ENCODE peak calls at places on chromosomes 7 and 10, in seven cellular contexts. One of them, this sample, is unnamed.

GRCh38 chr7:7157887-7158271 is 24.5 kb upstream of the C1GALT1 start:
- DNase-seq in glutamatergic neuron: no peak
- DNase-seq in chondrocyte: no peak
- DNase-seq in lung: no peak
- DNase-seq in esophagus squamous epithelium: no peak
- DNase-seq in GM13976: no peak
- DNase-seq in cardiac muscle cell: peak
- DNase-seq in this sample: no peak

GRCh38 chr10:78991187-78991586 is 77.6 kb upstream of the ZMIZ1 start:
- DNase-seq in GM13976: no peak
- DNase-seq in chondrocyte: no peak
- DNase-seq in glutamatergic neuron: no peak
- DNase-seq in lung: no peak
- DNase-seq in cardiac muscle cell: no peak
- DNase-seq in esophagus squamous epithelium: no peak
- DNase-seq in this sample: no peak

GRCh38 chr7:144057954-144058353 is 9.2 kb downstream of the OR2A5 start:
- DNase-seq in cardiac muscle cell: peak
- DNase-seq in lung: no peak
- DNase-seq in chondrocyte: no peak
- DNase-seq in esophagus squamous epithelium: no peak
- DNase-seq in glutamatergic neuron: no peak
- DNase-seq in GM13976: no peak
- DNase-seq in this sample: no peak

GRCh38 chr10:53690556-53691240 is 918.1 kb upstream of the MBL2 start:
- DNase-seq in esophagus squamous epithelium: no peak
- DNase-seq in chondrocyte: no peak
- DNase-seq in lung: no peak
- DNase-seq in glutamatergic neuron: no peak
- DNase-seq in GM13976: no peak
- DNase-seq in cardiac muscle cell: no peak
- DNase-seq in this sample: no peak

GRCh38 chr7:128904381-128905197 is 5.9 kb downstream of the KCP start:
- DNase-seq in chondrocyte: no peak
- DNase-seq in esophagus squamous epithelium: no peak
- DNase-seq in cardiac muscle cell: peak
- DNase-seq in glutamatergic neuron: no peak
- DNase-seq in lung: no peak
- DNase-seq in GM13976: peak
- DNase-seq in this sample: peak

GRCh38 chr10:129756912-129757861 is 206.9 kb downstream of the EBF3 start:
- DNase-seq in esophagus squamous epithelium: no peak
- DNase-seq in cardiac muscle cell: peak
- DNase-seq in lung: peak
- DNase-seq in chondrocyte: no peak
- DNase-seq in GM13976: no peak
- DNase-seq in glutamatergic neuron: peak
- DNase-seq in this sample: no peak

GRCh38 chr7:148878317-148878716 is 5.8 kb downstream of the EZH2 start:
- DNase-seq in esophagus squamous epithelium: no peak
- DNase-seq in cardiac muscle cell: no peak
- DNase-seq in GM13976: no peak
- DNase-seq in chondrocyte: no peak
- DNase-seq in glutamatergic neuron: no peak
- DNase-seq in lung: no peak
- DNase-seq in this sample: no peak

GRCh38 chr10:88281592-88282268 is 301.4 kb downstream of the RNLS start:
- DNase-seq in esophagus squamous epithelium: no peak
- DNase-seq in GM13976: no peak
- DNase-seq in lung: no peak
- DNase-seq in glutamatergic neuron: no peak
- DNase-seq in cardiac muscle cell: peak
- DNase-seq in chondrocyte: no peak
- DNase-seq in this sample: no peak

GRCh38 chr10:22340362-22341189 is 4.7 kb upstream of the SPAG6 start:
- DNase-seq in chondrocyte: no peak
- DNase-seq in cardiac muscle cell: peak
- DNase-seq in glutamatergic neuron: peak
- DNase-seq in GM13976: peak
- DNase-seq in esophagus squamous epithelium: no peak
- DNase-seq in lung: peak
- DNase-seq in this sample: no peak

GRCh38 chr7:101077303-101078086 is 7.8 kb upstream of the TRIM56 start:
- DNase-seq in chondrocyte: no peak
- DNase-seq in glutamatergic neuron: peak
- DNase-seq in GM13976: peak
- DNase-seq in cardiac muscle cell: peak
- DNase-seq in lung: peak
- DNase-seq in esophagus squamous epithelium: no peak
- DNase-seq in this sample: no peak

GRCh38 chr10:95569368-95569767 is 8.2 kb upstream of the SORBS1 start:
- DNase-seq in glutamatergic neuron: no peak
- DNase-seq in lung: no peak
- DNase-seq in GM13976: no peak
- DNase-seq in chondrocyte: no peak
- DNase-seq in cardiac muscle cell: peak
- DNase-seq in esophagus squamous epithelium: no peak
- DNase-seq in this sample: no peak

GRCh38 chr10:13268841-13269240 is 31.0 kb downstream of the PHYH start:
- DNase-seq in esophagus squamous epithelium: no peak
- DNase-seq in glutamatergic neuron: no peak
- DNase-seq in chondrocyte: no peak
- DNase-seq in cardiac muscle cell: peak
- DNase-seq in GM13976: no peak
- DNase-seq in lung: no peak
- DNase-seq in this sample: no peak

GRCh38 chr10:61937631-61938284 is 36.3 kb downstream of the ARID5B start:
- DNase-seq in chondrocyte: no peak
- DNase-seq in esophagus squamous epithelium: no peak
- DNase-seq in GM13976: peak
- DNase-seq in lung: no peak
- DNase-seq in glutamatergic neuron: no peak
- DNase-seq in cardiac muscle cell: peak
- DNase-seq in this sample: no peak

GRCh38 chr7:142690554-142691182 is 58.6 kb upstream of the PRSS1 start:
- DNase-seq in lung: no peak
- DNase-seq in chondrocyte: no peak
- DNase-seq in GM13976: no peak
- DNase-seq in glutamatergic neuron: no peak
- DNase-seq in esophagus squamous epithelium: no peak
- DNase-seq in cardiac muscle cell: no peak
- DNase-seq in this sample: no peak

GRCh38 chr7:5693529-5693928 is 87.9 kb downstream of the RNF216 start:
- DNase-seq in esophagus squamous epithelium: no peak
- DNase-seq in cardiac muscle cell: peak
- DNase-seq in GM13976: peak
- DNase-seq in glutamatergic neuron: no peak
- DNase-seq in lung: no peak
- DNase-seq in chondrocyte: no peak
- DNase-seq in this sample: peak

GRCh38 chr7:112495820-112496462 is 15.2 kb downstream of the LSMEM1 start:
- DNase-seq in glutamatergic neuron: no peak
- DNase-seq in cardiac muscle cell: peak
- DNase-seq in lung: no peak
- DNase-seq in chondrocyte: no peak
- DNase-seq in GM13976: no peak
- DNase-seq in esophagus squamous epithelium: no peak
- DNase-seq in this sample: no peak

GRCh38 chr7:149257146-149257545 is 4.8 kb upstream of the ZNF783 start:
- DNase-seq in glutamatergic neuron: no peak
- DNase-seq in cardiac muscle cell: no peak
- DNase-seq in esophagus squamous epithelium: no peak
- DNase-seq in lung: no peak
- DNase-seq in GM13976: no peak
- DNase-seq in chondrocyte: no peak
- DNase-seq in this sample: no peak

GRCh38 chr10:69242037-69242843 is 22.1 kb downstream of the HKDC1 start:
- DNase-seq in GM13976: no peak
- DNase-seq in glutamatergic neuron: no peak
- DNase-seq in lung: no peak
- DNase-seq in chondrocyte: no peak
- DNase-seq in cardiac muscle cell: peak
- DNase-seq in esophagus squamous epithelium: no peak
- DNase-seq in this sample: no peak

GRCh38 chr7:142133740-142134148 is 22.2 kb downstream of the MGAM2 start:
- DNase-seq in lung: no peak
- DNase-seq in glutamatergic neuron: no peak
- DNase-seq in GM13976: no peak
- DNase-seq in esophagus squamous epithelium: no peak
- DNase-seq in cardiac muscle cell: no peak
- DNase-seq in chondrocyte: no peak
- DNase-seq in this sample: no peak

GRCh38 chr7:493661-494251 is 25.9 kb downstream of the PDGFA start:
- DNase-seq in cardiac muscle cell: no peak
- DNase-seq in lung: no peak
- DNase-seq in GM13976: no peak
- DNase-seq in glutamatergic neuron: peak
- DNase-seq in chondrocyte: peak
- DNase-seq in esophagus squamous epithelium: no peak
- DNase-seq in this sample: no peak

GRCh38 chr7:81603-82342 is 110.6 kb upstream of the FAM20C start:
- DNase-seq in chondrocyte: no peak
- DNase-seq in cardiac muscle cell: no peak
- DNase-seq in GM13976: no peak
- DNase-seq in esophagus squamous epithelium: no peak
- DNase-seq in lung: no peak
- DNase-seq in glutamatergic neuron: no peak
- DNase-seq in this sample: no peak

GRCh38 chr10:79483948-79484347 is 28.4 kb upstream of the EIF5AL1 start:
- DNase-seq in GM13976: no peak
- DNase-seq in glutamatergic neuron: no peak
- DNase-seq in esophagus squamous epithelium: no peak
- DNase-seq in lung: peak
- DNase-seq in cardiac muscle cell: peak
- DNase-seq in chondrocyte: no peak
- DNase-seq in this sample: no peak

GRCh38 chr10:101346177-101346576 is 7.8 kb upstream of the BTRC start:
- DNase-seq in cardiac muscle cell: no peak
- DNase-seq in glutamatergic neuron: no peak
- DNase-seq in GM13976: no peak
- DNase-seq in lung: no peak
- DNase-seq in chondrocyte: no peak
- DNase-seq in esophagus squamous epithelium: no peak
- DNase-seq in this sample: no peak

GRCh38 chr7:142438235-142438922 is 180.5 kb upstream of the PRSS58 start:
- DNase-seq in glutamatergic neuron: peak
- DNase-seq in GM13976: peak
- DNase-seq in lung: no peak
- DNase-seq in chondrocyte: no peak
- DNase-seq in cardiac muscle cell: peak
- DNase-seq in esophagus squamous epithelium: no peak
- DNase-seq in this sample: peak

GRCh38 chr10:129404091-129404490 is 63.0 kb upstream of the MGMT start:
- DNase-seq in chondrocyte: no peak
- DNase-seq in GM13976: no peak
- DNase-seq in glutamatergic neuron: no peak
- DNase-seq in esophagus squamous epithelium: no peak
- DNase-seq in cardiac muscle cell: no peak
- DNase-seq in lung: peak
- DNase-seq in this sample: no peak

DNA sequence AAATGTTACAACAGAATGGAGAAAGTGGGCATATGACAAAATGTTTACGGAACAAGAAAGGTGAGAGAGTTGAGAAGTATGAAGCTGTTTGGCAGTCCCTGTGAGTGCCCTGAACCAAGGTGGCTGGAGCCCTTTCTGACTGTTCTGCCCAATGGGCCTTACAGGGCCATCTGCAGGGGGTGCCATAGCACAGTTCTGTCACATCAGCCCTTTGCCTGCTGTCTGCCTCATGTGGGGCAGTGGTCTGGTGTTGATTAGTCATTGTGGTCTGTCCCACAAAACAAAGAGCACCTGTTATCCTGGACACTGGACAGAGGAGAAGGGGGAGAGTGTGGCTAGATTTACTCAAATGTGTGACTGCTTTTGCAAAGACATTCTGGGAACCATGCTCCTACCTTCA is 51.5 kb upstream of the OSBPL3 start:
- DNase-seq in glutamatergic neuron: no peak
- DNase-seq in GM13976: no peak
- DNase-seq in chondrocyte: no peak
- DNase-seq in cardiac muscle cell: no peak
- DNase-seq in esophagus squamous epithelium: no peak
- DNase-seq in lung: no peak
- DNase-seq in this sample: no peak
- TF ChIP-seq CTCF in glutamatergic neuron: no peak
- TF ChIP-seq CTCF in GM13976: no peak
- TF ChIP-seq CTCF in chondrocyte: no peak
- TF ChIP-seq CTCF in cardiac muscle cell: no peak
- TF ChIP-seq CTCF in esophagus squamous epithelium: no peak
- TF ChIP-seq CTCF in lung: no peak
- TF ChIP-seq CTCF in this sample: peak

DNA sequence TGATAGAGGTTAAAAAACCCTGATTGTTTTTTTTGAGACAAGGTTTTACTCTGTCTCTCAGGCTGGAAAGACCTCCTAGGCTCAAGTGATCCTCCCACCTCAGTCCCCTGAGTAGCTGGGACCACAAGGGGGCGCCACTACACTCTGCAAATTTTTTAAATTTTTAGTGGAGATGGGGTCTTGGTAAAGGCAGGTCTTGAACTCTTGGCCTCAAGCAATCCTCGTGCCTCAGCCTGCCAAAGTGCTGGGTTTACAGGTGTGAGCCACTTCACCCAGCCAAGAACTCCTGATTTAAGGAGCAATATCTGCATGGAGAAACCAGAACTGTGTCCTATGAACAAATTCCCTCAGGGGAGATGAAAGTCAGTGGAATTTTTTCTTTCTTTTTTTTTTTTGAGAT is 7.3 kb upstream of the KLHDC10 start:
- DNase-seq in chondrocyte: no peak
- DNase-seq in cardiac muscle cell: peak
- DNase-seq in lung: peak
- DNase-seq in GM13976: peak
- DNase-seq in esophagus squamous epithelium: no peak
- DNase-seq in glutamatergic neuron: peak
- DNase-seq in this sample: no peak
- TF ChIP-seq CTCF in chondrocyte: peak
- TF ChIP-seq CTCF in cardiac muscle cell: peak
- TF ChIP-seq CTCF in lung: peak
- TF ChIP-seq CTCF in GM13976: peak
- TF ChIP-seq CTCF in esophagus squamous epithelium: peak
- TF ChIP-seq CTCF in glutamatergic neuron: peak
- TF ChIP-seq CTCF in this sample: peak

GRCh38 chr7:47653550-47654351 is 71.8 kb upstream of the TNS3 start:
- DNase-seq in cardiac muscle cell: peak
- DNase-seq in lung: no peak
- DNase-seq in chondrocyte: no peak
- DNase-seq in glutamatergic neuron: no peak
- DNase-seq in esophagus squamous epithelium: no peak
- DNase-seq in GM13976: no peak
- DNase-seq in this sample: no peak
- TF ChIP-seq CTCF in cardiac muscle cell: no peak
- TF ChIP-seq CTCF in lung: no peak
- TF ChIP-seq CTCF in chondrocyte: no peak
- TF ChIP-seq CTCF in glutamatergic neuron: no peak
- TF ChIP-seq CTCF in esophagus squamous epithelium: no peak
- TF ChIP-seq CTCF in GM13976: no peak
- TF ChIP-seq CTCF in this sample: no peak

DNA sequence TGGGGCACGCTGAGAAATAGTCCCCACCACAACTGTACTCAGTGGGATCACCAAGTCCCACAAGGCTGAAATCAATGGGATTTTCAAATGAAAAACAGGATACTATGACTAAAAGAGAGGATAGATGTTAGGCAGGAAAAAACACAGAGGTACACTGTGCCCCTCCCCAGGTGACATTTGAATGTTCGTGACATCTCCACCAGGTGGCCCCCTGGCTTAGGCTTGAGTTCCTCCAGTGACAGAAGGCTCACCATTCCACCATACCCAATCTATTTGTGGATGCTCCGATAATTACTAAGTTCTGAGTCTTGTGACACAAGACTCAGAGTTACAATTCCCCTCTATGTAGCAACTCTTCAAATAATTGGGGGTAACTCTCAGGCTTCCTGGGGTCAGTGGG is 77.5 kb upstream of the KCNMA1 start:
- DNase-seq in cardiac muscle cell: no peak
- DNase-seq in GM13976: no peak
- DNase-seq in chondrocyte: no peak
- DNase-seq in glutamatergic neuron: no peak
- DNase-seq in esophagus squamous epithelium: no peak
- DNase-seq in lung: no peak
- DNase-seq in this sample: no peak
- TF ChIP-seq CTCF in cardiac muscle cell: no peak
- TF ChIP-seq CTCF in GM13976: peak
- TF ChIP-seq CTCF in chondrocyte: peak
- TF ChIP-seq CTCF in glutamatergic neuron: no peak
- TF ChIP-seq CTCF in esophagus squamous epithelium: no peak
- TF ChIP-seq CTCF in lung: no peak
- TF ChIP-seq CTCF in this sample: peak

This sample was measured in GM12864.